ENCODE peak calls at places on chromosomes 11 and 22, in eight cellular contexts. X is CD14-positive monocyte, M is lung, Q is RWPE1, C is upper lobe of right lung, U is thoracic aorta, I is fibroblast of mammary gland, F is heart right ventricle. H is an unnamed sample.

GRCh38 chr11:86459002-86459385 is 84.3 kb downstream of the CCDC81 start:
- DNase-seq in Q (no peak), F (no peak), I (peak; percentile 74), C (no peak), U (no peak), M (no peak), X (no peak), H (no peak)

GRCh38 chr11:72833792-72834501 is 19.7 kb downstream of the ATG16L2 start:
- DNase-seq in M (no peak), Q (no peak), I (no peak), X (no peak), U (no peak), F (no peak), C (no peak), H (no peak)

GRCh38 chr22:45891021-45891421 is 85.9 kb downstream of the WNT7B start:
- DNase-seq in C (peak; percentile 61), U (no peak), Q (no peak), F (peak; percentile 7), M (no peak), X (no peak), I (no peak), H (no peak)

GRCh38 chr11:12724301-12725046 is 50.3 kb downstream of the TEAD1 start:
- DNase-seq in C (no peak), F (peak; percentile 41), I (peak; percentile 95), M (peak; percentile 79), Q (peak; percentile 89), X (no peak), U (peak; percentile 12), H (no peak)

GRCh38 chr22:20258584-20259335 is 9.4 kb downstream of the RTN4R start:
- DNase-seq in U (no peak), C (no peak), F (no peak), I (no peak), X (no peak), Q (no peak), M (no peak), H (peak; percentile 47)

GRCh38 chr11:68963779-68964178 is 17.0 kb downstream of the MRGPRD start:
- DNase-seq in Q (no peak), U (no peak), X (no peak), M (no peak), I (no peak), C (peak; percentile 46), F (no peak), H (no peak)

GRCh38 chr11:58503361-58503856 is 4.5 kb downstream of the OR5B21 start:
- DNase-seq in F (no peak), M (no peak), Q (no peak), X (no peak), U (no peak), C (no peak), I (no peak), H (no peak)

GRCh38 chr11:126345283-126345682 is 10.2 kb upstream of the ST3GAL4 start:
- DNase-seq in Q (no peak), I (no peak), C (no peak), M (no peak), F (no peak), U (no peak), X (peak; percentile 8), H (no peak)

GRCh38 chr11:57315491-57315890 is 9.3 kb downstream of the TNKS1BP1 start:
- DNase-seq in M (no peak), F (no peak), I (peak; percentile 65), U (no peak), Q (no peak), X (no peak), C (no peak), H (peak; percentile 45)

GRCh38 chr22:29115682-29116313 is 43.0 kb downstream of the KREMEN1 start:
- DNase-seq in F (no peak), U (no peak), C (no peak), Q (no peak), M (no peak), X (no peak), I (no peak), H (no peak)

GRCh38 chr11:32893947-32894827 is 1.6 kb downstream of the QSER1 start:
- DNase-seq in X (no peak), F (no peak), I (peak; percentile 90), U (no peak), C (no peak), M (no peak), Q (peak; percentile 80), H (peak; percentile 53)

GRCh38 chr11:47507868-47508594 is 44.9 kb downstream of the CELF1 start:
- DNase-seq in C (no peak), M (no peak), X (no peak), U (no peak), Q (no peak), I (no peak), F (no peak), H (no peak)

GRCh38 chr11:86167499-86168161 is 76.9 kb upstream of the EED start:
- DNase-seq in U (no peak), Q (no peak), F (no peak), C (no peak), M (no peak), X (no peak), I (peak; percentile 45), H (no peak)

GRCh38 chr11:830295-831131 is 2.2 kb upstream of the CD151 start:
- DNase-seq in X (peak; percentile 56), U (no peak), C (peak; percentile 92), F (peak; percentile 84), Q (no peak), M (peak; percentile 79), I (no peak), H (peak; percentile 84)

GRCh38 chr22:43723816-43724215 is 88.3 kb downstream of the EFCAB6 start:
- DNase-seq in C (no peak), X (no peak), M (no peak), I (peak; percentile 53), U (no peak), Q (no peak), F (no peak), H (no peak)

GRCh38 chr11:76773921-76774361 is 9.2 kb upstream of the TSKU start:
- DNase-seq in F (peak; percentile 65), X (no peak), M (no peak), I (no peak), U (no peak), Q (peak; percentile 31), C (no peak), H (no peak)

GRCh38 chr11:20443596-20443995 is 56.1 kb downstream of the PRMT3 start:
- DNase-seq in C (no peak), I (peak; percentile 37), U (no peak), Q (no peak), X (no peak), F (no peak), M (no peak), H (no peak)
- TF ChIP-seq CTCF in C (peak; percentile 14), I (peak; percentile 44), U (no peak), Q (no peak), X (peak; percentile 38), F (no peak), M (no peak), H (peak; percentile 32)

DNA sequence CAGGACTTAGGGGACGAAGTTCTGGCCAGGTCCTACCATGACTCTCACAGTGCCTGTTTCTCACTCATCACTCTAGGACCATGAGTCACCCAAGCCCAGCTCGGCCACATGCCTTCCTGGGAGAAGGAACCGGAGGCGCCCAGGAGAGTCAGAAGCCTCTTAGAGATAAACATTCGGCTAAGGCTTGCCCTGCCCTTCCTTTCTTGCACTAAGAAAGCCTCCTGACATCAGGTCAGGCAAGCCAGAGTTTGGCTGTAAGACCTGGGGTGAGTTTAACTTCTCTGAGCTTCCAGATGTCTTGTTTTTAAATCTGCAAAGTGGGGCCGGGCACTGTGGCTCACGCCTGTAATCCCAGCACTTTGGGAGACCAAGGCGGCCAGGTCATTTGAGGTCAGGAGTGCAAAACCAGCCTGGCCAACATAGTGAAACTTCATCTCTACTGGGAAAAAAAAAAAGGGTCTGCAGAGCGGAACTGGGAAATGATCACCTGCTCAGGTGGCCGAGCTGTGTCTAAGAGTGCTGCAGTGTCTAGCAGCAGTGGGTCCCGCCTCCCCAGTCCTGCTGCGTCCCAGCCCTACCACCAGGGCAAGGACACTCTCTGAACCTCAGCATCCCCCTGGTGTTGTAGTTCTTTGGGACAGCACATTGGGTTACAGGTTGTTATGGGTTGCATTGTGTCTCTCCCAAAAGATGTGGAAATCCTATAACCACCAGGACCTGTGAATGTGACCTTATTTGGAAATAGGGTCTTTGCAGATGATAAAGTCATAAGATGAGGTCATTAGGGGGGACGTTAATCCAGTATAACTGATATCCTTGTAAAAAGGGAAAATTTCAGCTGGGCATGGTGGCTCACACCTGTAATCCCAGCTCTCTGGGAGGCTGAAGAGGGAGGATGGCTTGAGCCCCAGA is 1.8 kb upstream of the CARS1 start:
- DNase-seq in F (no peak), X (no peak), Q (peak; percentile 57), I (peak; percentile 92), U (no peak), M (no peak), C (no peak), H (no peak)
- TF ChIP-seq CTCF in F (no peak), X (no peak), Q (no peak), I (no peak), U (no peak), M (no peak), C (no peak), H (no peak)

DNA sequence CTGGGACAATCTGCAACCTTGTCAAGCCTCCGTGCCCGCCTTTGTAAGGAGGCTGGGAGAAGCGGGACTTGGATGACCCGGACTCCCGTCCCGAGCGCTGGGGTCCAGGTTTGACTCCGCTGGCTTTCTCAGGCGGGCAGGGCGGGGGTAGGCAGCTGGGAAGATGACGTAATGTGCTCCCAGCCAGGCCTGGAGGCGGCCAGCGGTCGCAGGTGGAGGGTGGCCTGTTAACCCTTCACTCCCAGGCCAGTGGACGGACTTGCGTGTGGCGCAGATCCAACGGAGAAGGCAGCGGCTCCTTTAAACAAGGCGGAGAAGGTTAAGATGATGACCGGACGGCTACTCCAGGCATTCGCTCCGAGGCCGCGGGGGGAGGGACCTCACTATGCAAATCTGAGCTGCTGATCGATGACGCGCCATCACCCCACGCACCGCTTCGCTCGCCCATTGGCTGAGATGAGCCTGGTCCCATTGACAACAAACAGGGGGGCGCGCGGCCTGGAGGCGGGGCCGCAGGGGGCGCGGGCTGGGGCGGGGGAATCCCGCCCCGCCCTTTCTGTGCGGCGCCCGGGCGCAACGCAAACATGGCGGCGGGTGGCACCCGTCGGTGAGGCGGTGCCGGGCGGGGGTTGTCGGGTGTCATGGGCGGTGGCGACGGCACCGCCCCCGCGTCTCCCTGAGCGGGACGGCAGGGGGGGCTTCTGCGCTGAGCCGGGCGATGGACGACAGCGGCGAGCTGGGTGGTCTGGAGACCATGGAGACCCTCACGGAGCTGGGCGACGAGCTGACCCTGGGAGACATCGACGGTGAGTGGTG is at the start of gene SREBF2:
- DNase-seq in C (peak; percentile 100), Q (peak; percentile 96), I (peak; percentile 100), U (peak; percentile 99), X (peak; percentile 99), M (peak; percentile 100), F (peak; percentile 99), H (peak; percentile 100)
- TF ChIP-seq CTCF in C (peak; percentile 5), Q (no peak), I (no peak), U (no peak), X (no peak), M (no peak), F (no peak), H (no peak)

DNA sequence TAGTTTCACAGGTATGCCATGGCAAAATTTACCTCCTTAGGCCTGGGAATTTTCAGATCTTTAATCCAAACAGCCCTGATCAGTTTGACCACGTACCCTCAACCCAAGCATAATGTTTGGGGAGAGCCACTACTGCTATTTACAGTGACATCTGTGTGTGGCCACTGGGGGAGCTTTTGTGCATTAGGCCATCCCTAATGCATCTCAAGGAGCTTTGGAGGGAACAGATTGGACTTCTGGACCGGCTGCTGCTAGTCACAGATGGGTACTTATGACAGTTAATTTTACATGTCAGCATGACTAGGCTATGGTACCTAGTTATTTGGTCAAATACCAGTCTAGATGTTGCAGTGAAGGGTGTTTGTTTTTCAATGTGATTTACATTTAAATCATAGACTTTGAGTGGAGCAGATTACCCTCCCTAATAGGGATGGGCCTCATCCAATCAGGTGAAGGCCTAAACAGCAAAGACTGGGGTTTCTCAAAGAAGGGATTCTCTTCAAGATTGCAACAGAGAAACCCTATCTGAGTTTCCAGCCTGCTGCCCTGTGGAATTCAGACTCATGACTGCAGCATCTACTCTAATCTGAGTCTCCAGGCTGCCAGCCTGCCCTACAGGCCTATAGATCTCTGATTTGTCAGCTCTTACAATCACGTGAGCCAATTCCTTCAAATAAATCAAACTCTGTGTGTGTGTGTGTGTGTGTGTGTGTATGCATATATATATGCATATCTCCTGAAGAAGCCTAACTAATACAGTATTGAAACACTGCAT is 37.9 kb upstream of the GALNT18 start:
- DNase-seq in C (no peak), U (no peak), Q (no peak), F (no peak), I (no peak), X (no peak), M (no peak), H (no peak)
- TF ChIP-seq CTCF in C (peak; percentile 14), U (no peak), Q (no peak), F (peak; percentile 30), I (peak; percentile 18), X (no peak), M (no peak), H (no peak)